ENCODE peak calls at places on chromosome 10, in eight cellular contexts. One of them, this sample, is unnamed.

GRCh38 chr10:28595618-28596017 is 62.7 kb downstream of the WAC start:
- DNase-seq in stimulated activated CD4-positive, alpha-beta T cell treated with anti-CD3 and anti-CD28 coated beads, Interleukin-4, amount 100 ng/mL, for 24 hours: no peak
- DNase-seq in RWPE2: no peak
- DNase-seq in M059J: no peak
- DNase-seq in occipital lobe: no peak
- DNase-seq in sciatic nerve: no peak
- DNase-seq in pancreas: no peak
- DNase-seq in NB4: no peak
- DNase-seq in this sample: no peak

GRCh38 chr10:89398003-89398749 is 5.8 kb downstream of the IFIT1 start:
- DNase-seq in stimulated activated CD4-positive, alpha-beta T cell treated with anti-CD3 and anti-CD28 coated beads, Interleukin-4, amount 100 ng/mL, for 24 hours: no peak
- DNase-seq in RWPE2: no peak
- DNase-seq in M059J: no peak
- DNase-seq in occipital lobe: no peak
- DNase-seq in sciatic nerve: no peak
- DNase-seq in pancreas: no peak
- DNase-seq in NB4: no peak
- DNase-seq in this sample: no peak

GRCh38 chr10:22959292-22959691 is 31.4 kb downstream of the ARMC3 start:
- DNase-seq in stimulated activated CD4-positive, alpha-beta T cell treated with anti-CD3 and anti-CD28 coated beads, Interleukin-4, amount 100 ng/mL, for 24 hours: no peak
- DNase-seq in RWPE2: no peak
- DNase-seq in M059J: no peak
- DNase-seq in occipital lobe: no peak
- DNase-seq in sciatic nerve: no peak
- DNase-seq in pancreas: no peak
- DNase-seq in NB4: no peak
- DNase-seq in this sample: no peak

GRCh38 chr10:1594372-1595241 is 142.7 kb downstream of the ADARB2 start:
- DNase-seq in stimulated activated CD4-positive, alpha-beta T cell treated with anti-CD3 and anti-CD28 coated beads, Interleukin-4, amount 100 ng/mL, for 24 hours: no peak
- DNase-seq in RWPE2: no peak
- DNase-seq in M059J: no peak
- DNase-seq in occipital lobe: no peak
- DNase-seq in sciatic nerve: no peak
- DNase-seq in pancreas: no peak
- DNase-seq in NB4: no peak
- DNase-seq in this sample: no peak

GRCh38 chr10:84265378-84265777 is 20.5 kb downstream of the RGR start:
- DNase-seq in stimulated activated CD4-positive, alpha-beta T cell treated with anti-CD3 and anti-CD28 coated beads, Interleukin-4, amount 100 ng/mL, for 24 hours: no peak
- DNase-seq in RWPE2: no peak
- DNase-seq in M059J: no peak
- DNase-seq in occipital lobe: peak
- DNase-seq in sciatic nerve: no peak
- DNase-seq in pancreas: no peak
- DNase-seq in NB4: no peak
- DNase-seq in this sample: no peak

GRCh38 chr10:130495891-130496642 is 359.9 kb downstream of the GLRX3 start:
- DNase-seq in stimulated activated CD4-positive, alpha-beta T cell treated with anti-CD3 and anti-CD28 coated beads, Interleukin-4, amount 100 ng/mL, for 24 hours: no peak
- DNase-seq in RWPE2: no peak
- DNase-seq in M059J: no peak
- DNase-seq in occipital lobe: no peak
- DNase-seq in sciatic nerve: peak
- DNase-seq in pancreas: no peak
- DNase-seq in NB4: no peak
- DNase-seq in this sample: peak

GRCh38 chr10:78960316-78960800 is 108.4 kb upstream of the ZMIZ1 start:
- DNase-seq in stimulated activated CD4-positive, alpha-beta T cell treated with anti-CD3 and anti-CD28 coated beads, Interleukin-4, amount 100 ng/mL, for 24 hours: no peak
- DNase-seq in RWPE2: no peak
- DNase-seq in M059J: peak
- DNase-seq in occipital lobe: peak
- DNase-seq in sciatic nerve: peak
- DNase-seq in pancreas: peak
- DNase-seq in NB4: no peak
- DNase-seq in this sample: no peak

GRCh38 chr10:132225849-132226205 is 39.1 kb downstream of the DPYSL4 start:
- DNase-seq in stimulated activated CD4-positive, alpha-beta T cell treated with anti-CD3 and anti-CD28 coated beads, Interleukin-4, amount 100 ng/mL, for 24 hours: no peak
- DNase-seq in RWPE2: no peak
- DNase-seq in M059J: no peak
- DNase-seq in occipital lobe: no peak
- DNase-seq in sciatic nerve: no peak
- DNase-seq in pancreas: no peak
- DNase-seq in NB4: no peak
- DNase-seq in this sample: no peak

GRCh38 chr10:124975977-124976514 is 34.1 kb downstream of the ZRANB1 start:
- DNase-seq in stimulated activated CD4-positive, alpha-beta T cell treated with anti-CD3 and anti-CD28 coated beads, Interleukin-4, amount 100 ng/mL, for 24 hours: no peak
- DNase-seq in RWPE2: no peak
- DNase-seq in M059J: peak
- DNase-seq in occipital lobe: no peak
- DNase-seq in sciatic nerve: no peak
- DNase-seq in pancreas: no peak
- DNase-seq in NB4: no peak
- DNase-seq in this sample: no peak

GRCh38 chr10:29039659-29040309 is 249.1 kb upstream of the LYZL1 start:
- DNase-seq in stimulated activated CD4-positive, alpha-beta T cell treated with anti-CD3 and anti-CD28 coated beads, Interleukin-4, amount 100 ng/mL, for 24 hours: no peak
- DNase-seq in RWPE2: no peak
- DNase-seq in M059J: peak
- DNase-seq in occipital lobe: no peak
- DNase-seq in sciatic nerve: no peak
- DNase-seq in pancreas: no peak
- DNase-seq in NB4: no peak
- DNase-seq in this sample: no peak

GRCh38 chr10:59700709-59701108 is 8.9 kb downstream of the SLC16A9 start:
- DNase-seq in stimulated activated CD4-positive, alpha-beta T cell treated with anti-CD3 and anti-CD28 coated beads, Interleukin-4, amount 100 ng/mL, for 24 hours: no peak
- DNase-seq in RWPE2: no peak
- DNase-seq in M059J: no peak
- DNase-seq in occipital lobe: no peak
- DNase-seq in sciatic nerve: no peak
- DNase-seq in pancreas: no peak
- DNase-seq in NB4: no peak
- DNase-seq in this sample: no peak

GRCh38 chr10:89245802-89246201 is 5.8 kb downstream of the LIPA start:
- DNase-seq in stimulated activated CD4-positive, alpha-beta T cell treated with anti-CD3 and anti-CD28 coated beads, Interleukin-4, amount 100 ng/mL, for 24 hours: no peak
- DNase-seq in RWPE2: no peak
- DNase-seq in M059J: no peak
- DNase-seq in occipital lobe: no peak
- DNase-seq in sciatic nerve: no peak
- DNase-seq in pancreas: no peak
- DNase-seq in NB4: no peak
- DNase-seq in this sample: no peak

GRCh38 chr10:125377368-125377767 is 217.0 kb upstream of the CTBP2 start:
- DNase-seq in stimulated activated CD4-positive, alpha-beta T cell treated with anti-CD3 and anti-CD28 coated beads, Interleukin-4, amount 100 ng/mL, for 24 hours: no peak
- DNase-seq in RWPE2: no peak
- DNase-seq in M059J: no peak
- DNase-seq in occipital lobe: no peak
- DNase-seq in sciatic nerve: no peak
- DNase-seq in pancreas: no peak
- DNase-seq in NB4: peak
- DNase-seq in this sample: no peak

GRCh38 chr10:93968452-93969044 is 25.2 kb upstream of the PLCE1 start:
- DNase-seq in stimulated activated CD4-positive, alpha-beta T cell treated with anti-CD3 and anti-CD28 coated beads, Interleukin-4, amount 100 ng/mL, for 24 hours: no peak
- DNase-seq in RWPE2: no peak
- DNase-seq in M059J: no peak
- DNase-seq in occipital lobe: no peak
- DNase-seq in sciatic nerve: no peak
- DNase-seq in pancreas: no peak
- DNase-seq in NB4: no peak
- DNase-seq in this sample: no peak

GRCh38 chr10:103153302-103153759 is 39.7 kb downstream of the NT5C2 start:
- DNase-seq in stimulated activated CD4-positive, alpha-beta T cell treated with anti-CD3 and anti-CD28 coated beads, Interleukin-4, amount 100 ng/mL, for 24 hours: no peak
- DNase-seq in RWPE2: no peak
- DNase-seq in M059J: no peak
- DNase-seq in occipital lobe: no peak
- DNase-seq in sciatic nerve: no peak
- DNase-seq in pancreas: no peak
- DNase-seq in NB4: no peak
- DNase-seq in this sample: no peak

GRCh38 chr10:68156373-68157185 is 47.3 kb downstream of the MYPN start:
- DNase-seq in stimulated activated CD4-positive, alpha-beta T cell treated with anti-CD3 and anti-CD28 coated beads, Interleukin-4, amount 100 ng/mL, for 24 hours: peak
- DNase-seq in RWPE2: no peak
- DNase-seq in M059J: peak
- DNase-seq in occipital lobe: no peak
- DNase-seq in sciatic nerve: peak
- DNase-seq in pancreas: peak
- DNase-seq in NB4: peak
- DNase-seq in this sample: no peak

GRCh38 chr10:100568937-100569336 is 33.2 kb downstream of the HIF1AN start:
- DNase-seq in stimulated activated CD4-positive, alpha-beta T cell treated with anti-CD3 and anti-CD28 coated beads, Interleukin-4, amount 100 ng/mL, for 24 hours: no peak
- DNase-seq in RWPE2: no peak
- DNase-seq in M059J: no peak
- DNase-seq in occipital lobe: no peak
- DNase-seq in sciatic nerve: no peak
- DNase-seq in pancreas: no peak
- DNase-seq in NB4: no peak
- DNase-seq in this sample: no peak

GRCh38 chr10:13397052-13397451 is 49.0 kb upstream of the SEPHS1 start:
- DNase-seq in stimulated activated CD4-positive, alpha-beta T cell treated with anti-CD3 and anti-CD28 coated beads, Interleukin-4, amount 100 ng/mL, for 24 hours: no peak
- DNase-seq in RWPE2: no peak
- DNase-seq in M059J: no peak
- DNase-seq in occipital lobe: no peak
- DNase-seq in sciatic nerve: no peak
- DNase-seq in pancreas: no peak
- DNase-seq in NB4: no peak
- DNase-seq in this sample: no peak

GRCh38 chr10:13276749-13277394 is 23.0 kb downstream of the PHYH start:
- DNase-seq in stimulated activated CD4-positive, alpha-beta T cell treated with anti-CD3 and anti-CD28 coated beads, Interleukin-4, amount 100 ng/mL, for 24 hours: no peak
- DNase-seq in RWPE2: no peak
- DNase-seq in M059J: peak
- DNase-seq in occipital lobe: no peak
- DNase-seq in sciatic nerve: no peak
- DNase-seq in pancreas: no peak
- DNase-seq in NB4: no peak
- DNase-seq in this sample: no peak

GRCh38 chr10:50619882-50620281 is 3.9 kb downstream of the SGMS1 start:
- DNase-seq in stimulated activated CD4-positive, alpha-beta T cell treated with anti-CD3 and anti-CD28 coated beads, Interleukin-4, amount 100 ng/mL, for 24 hours: no peak
- DNase-seq in RWPE2: no peak
- DNase-seq in M059J: no peak
- DNase-seq in occipital lobe: peak
- DNase-seq in sciatic nerve: no peak
- DNase-seq in pancreas: no peak
- DNase-seq in NB4: no peak
- DNase-seq in this sample: no peak

GRCh38 chr10:100516847-100517246 is 2.8 kb downstream of the SEC31B start:
- DNase-seq in stimulated activated CD4-positive, alpha-beta T cell treated with anti-CD3 and anti-CD28 coated beads, Interleukin-4, amount 100 ng/mL, for 24 hours: no peak
- DNase-seq in RWPE2: no peak
- DNase-seq in M059J: peak
- DNase-seq in occipital lobe: no peak
- DNase-seq in sciatic nerve: no peak
- DNase-seq in pancreas: no peak
- DNase-seq in NB4: peak
- DNase-seq in this sample: no peak

GRCh38 chr10:52216852-52217251 is 97.2 kb upstream of the DKK1 start:
- DNase-seq in stimulated activated CD4-positive, alpha-beta T cell treated with anti-CD3 and anti-CD28 coated beads, Interleukin-4, amount 100 ng/mL, for 24 hours: no peak
- DNase-seq in RWPE2: no peak
- DNase-seq in M059J: peak
- DNase-seq in occipital lobe: no peak
- DNase-seq in sciatic nerve: no peak
- DNase-seq in pancreas: no peak
- DNase-seq in NB4: peak
- DNase-seq in this sample: no peak

GRCh38 chr10:121990015-121990677 is 1.2 kb downstream of the TACC2 start:
- DNase-seq in stimulated activated CD4-positive, alpha-beta T cell treated with anti-CD3 and anti-CD28 coated beads, Interleukin-4, amount 100 ng/mL, for 24 hours: no peak
- DNase-seq in RWPE2: no peak
- DNase-seq in M059J: peak
- DNase-seq in occipital lobe: no peak
- DNase-seq in sciatic nerve: no peak
- DNase-seq in pancreas: peak
- DNase-seq in NB4: no peak
- DNase-seq in this sample: no peak

GRCh38 chr10:116691079-116691398 is 51.3 kb downstream of the HSPA12A start:
- DNase-seq in stimulated activated CD4-positive, alpha-beta T cell treated with anti-CD3 and anti-CD28 coated beads, Interleukin-4, amount 100 ng/mL, for 24 hours: no peak
- DNase-seq in RWPE2: no peak
- DNase-seq in M059J: no peak
- DNase-seq in occipital lobe: no peak
- DNase-seq in sciatic nerve: no peak
- DNase-seq in pancreas: no peak
- DNase-seq in NB4: no peak
- DNase-seq in this sample: no peak

GRCh38 chr10:80473692-80474596 is 19.8 kb downstream of the TSPAN14 start:
- DNase-seq in stimulated activated CD4-positive, alpha-beta T cell treated with anti-CD3 and anti-CD28 coated beads, Interleukin-4, amount 100 ng/mL, for 24 hours: no peak
- DNase-seq in RWPE2: no peak
- DNase-seq in M059J: no peak
- DNase-seq in occipital lobe: no peak
- DNase-seq in sciatic nerve: peak
- DNase-seq in pancreas: no peak
- DNase-seq in NB4: no peak
- DNase-seq in this sample: no peak

GRCh38 chr10:97234403-97234802 is 48.6 kb upstream of the SLIT1 start:
- DNase-seq in stimulated activated CD4-positive, alpha-beta T cell treated with anti-CD3 and anti-CD28 coated beads, Interleukin-4, amount 100 ng/mL, for 24 hours: no peak
- DNase-seq in RWPE2: no peak
- DNase-seq in M059J: peak
- DNase-seq in occipital lobe: no peak
- DNase-seq in sciatic nerve: no peak
- DNase-seq in pancreas: no peak
- DNase-seq in NB4: peak
- DNase-seq in this sample: no peak

GRCh38 chr10:47030191-47030698 is 119.0 kb downstream of the PTPN20 start:
- DNase-seq in stimulated activated CD4-positive, alpha-beta T cell treated with anti-CD3 and anti-CD28 coated beads, Interleukin-4, amount 100 ng/mL, for 24 hours: no peak
- DNase-seq in RWPE2: no peak
- DNase-seq in M059J: no peak
- DNase-seq in occipital lobe: no peak
- DNase-seq in sciatic nerve: peak
- DNase-seq in pancreas: peak
- DNase-seq in NB4: no peak
- DNase-seq in this sample: peak

GRCh38 chr10:84537447-84537931 is 209.1 kb downstream of the CCSER2 start:
- DNase-seq in stimulated activated CD4-positive, alpha-beta T cell treated with anti-CD3 and anti-CD28 coated beads, Interleukin-4, amount 100 ng/mL, for 24 hours: peak
- DNase-seq in RWPE2: no peak
- DNase-seq in M059J: peak
- DNase-seq in occipital lobe: no peak
- DNase-seq in sciatic nerve: no peak
- DNase-seq in pancreas: peak
- DNase-seq in NB4: peak
- DNase-seq in this sample: no peak

GRCh38 chr10:55550241-55550640 is 749.2 kb upstream of the PCDH15 start:
- DNase-seq in stimulated activated CD4-positive, alpha-beta T cell treated with anti-CD3 and anti-CD28 coated beads, Interleukin-4, amount 100 ng/mL, for 24 hours: no peak
- DNase-seq in RWPE2: no peak
- DNase-seq in M059J: peak
- DNase-seq in occipital lobe: no peak
- DNase-seq in sciatic nerve: no peak
- DNase-seq in pancreas: no peak
- DNase-seq in NB4: peak
- DNase-seq in this sample: no peak

GRCh38 chr10:125038637-125039036 is 96.7 kb downstream of the ZRANB1 start:
- DNase-seq in stimulated activated CD4-positive, alpha-beta T cell treated with anti-CD3 and anti-CD28 coated beads, Interleukin-4, amount 100 ng/mL, for 24 hours: no peak
- DNase-seq in RWPE2: no peak
- DNase-seq in M059J: peak
- DNase-seq in occipital lobe: no peak
- DNase-seq in sciatic nerve: no peak
- DNase-seq in pancreas: peak
- DNase-seq in NB4: peak
- DNase-seq in this sample: no peak

GRCh38 chr10:46247181-46247475 is 39.7 kb upstream of the ANTXRL start:
- DNase-seq in stimulated activated CD4-positive, alpha-beta T cell treated with anti-CD3 and anti-CD28 coated beads, Interleukin-4, amount 100 ng/mL, for 24 hours: no peak
- DNase-seq in RWPE2: no peak
- DNase-seq in M059J: no peak
- DNase-seq in occipital lobe: no peak
- DNase-seq in sciatic nerve: no peak
- DNase-seq in pancreas: no peak
- DNase-seq in NB4: no peak
- DNase-seq in this sample: peak

This sample was measured in spleen.